ENCODE peak calls at places on chromosome 2, in seven cellular contexts. Q, I, W, O, L, X and V are unnamed samples.

GRCh38 chr2:199955007-199955338 is 318 bp downstream of the TYW5 start:
- DNase-seq in Q (no peak), I (no peak), W (no peak), O (no peak), L (peak), X (no peak), V (no peak)

GRCh38 chr2:168928113-168928823 is 27.2 kb downstream of the G6PC2 start:
- DNase-seq in Q (no peak), I (no peak), W (no peak), O (no peak), L (no peak), X (no peak), V (no peak)

GRCh38 chr2:233082222-233082933 is 22.2 kb downstream of the INPP5D start:
- DNase-seq in Q (no peak), I (peak), W (no peak), O (no peak), L (no peak), X (no peak), V (no peak)

GRCh38 chr2:240999873-241000541 is 1.6 kb downstream of the SNED1 start:
- DNase-seq in Q (no peak), I (no peak), W (peak), O (no peak), L (no peak), X (no peak), V (no peak)

GRCh38 chr2:71936076-71937030 is 211.3 kb downstream of the CYP26B1 start:
- DNase-seq in Q (no peak), I (no peak), W (no peak), O (no peak), L (no peak), X (no peak), V (no peak)

GRCh38 chr2:15159751-15160177 is 401.4 kb downstream of the NBAS start:
- DNase-seq in Q (no peak), I (peak), W (no peak), O (peak), L (peak), X (peak), V (peak)

GRCh38 chr2:237717366-237718276 is 81.0 kb upstream of the RBM44 start:
- DNase-seq in Q (no peak), I (no peak), W (no peak), O (no peak), L (no peak), X (no peak), V (no peak)

GRCh38 chr2:202122167-202122540 is 49.1 kb downstream of the KIAA2012 start:
- DNase-seq in Q (no peak), I (no peak), W (no peak), O (no peak), L (no peak), X (no peak), V (no peak)

GRCh38 chr2:241848761-241849615 is 9.7 kb downstream of the PDCD1 start:
- DNase-seq in Q (no peak), I (no peak), W (no peak), O (no peak), L (no peak), X (no peak), V (no peak)

GRCh38 chr2:241821460-241822263 is 12.7 kb downstream of the NEU4 start:
- DNase-seq in Q (no peak), I (no peak), W (no peak), O (no peak), L (no peak), X (no peak), V (no peak)

GRCh38 chr2:219010162-219010756 is 17.0 kb upstream of the CRYBA2 start:
- DNase-seq in Q (no peak), I (peak), W (no peak), O (no peak), L (peak), X (peak), V (no peak)

GRCh38 chr2:96185516-96185915 is 23.1 kb downstream of the STARD7 start:
- DNase-seq in Q (no peak), I (no peak), W (no peak), O (no peak), L (no peak), X (no peak), V (no peak)

GRCh38 chr2:132804045-132804444 is 134.0 kb upstream of the LYPD1 start:
- DNase-seq in Q (no peak), I (peak), W (no peak), O (peak), L (no peak), X (no peak), V (peak)

GRCh38 chr2:218807626-218808025 is 24.0 kb downstream of the PRKAG3 start:
- DNase-seq in Q (no peak), I (no peak), W (no peak), O (no peak), L (no peak), X (no peak), V (no peak)

GRCh38 chr2:216687646-216688045 is 7.7 kb downstream of the IGFBP5 start:
- DNase-seq in Q (no peak), I (no peak), W (no peak), O (no peak), L (peak), X (no peak), V (no peak)

GRCh38 chr2:213007290-213007838 is 144.0 kb downstream of the IKZF2 start:
- DNase-seq in Q (no peak), I (no peak), W (no peak), O (no peak), L (peak), X (no peak), V (no peak)

GRCh38 chr2:142961202-142961601 is 83.7 kb downstream of the KYNU start:
- DNase-seq in Q (no peak), I (no peak), W (no peak), O (no peak), L (no peak), X (no peak), V (no peak)

GRCh38 chr2:236008006-236008405 is 160.2 kb downstream of the GBX2 start:
- DNase-seq in Q (no peak), I (no peak), W (no peak), O (no peak), L (no peak), X (no peak), V (no peak)

GRCh38 chr2:44237221-44237620 is 38.1 kb upstream of the SLC3A1 start:
- DNase-seq in Q (no peak), I (peak), W (no peak), O (no peak), L (no peak), X (no peak), V (no peak)

GRCh38 chr2:39948016-39948719 is 169.1 kb upstream of the THUMPD2 start:
- DNase-seq in Q (no peak), I (no peak), W (no peak), O (no peak), L (no peak), X (no peak), V (no peak)

GRCh38 chr2:153834662-153835061 is 37.1 kb upstream of the GALNT13 start:
- DNase-seq in Q (no peak), I (no peak), W (no peak), O (no peak), L (no peak), X (no peak), V (no peak)

GRCh38 chr2:60867848-60868247 is 13.5 kb upstream of the REL start:
- DNase-seq in Q (no peak), I (no peak), W (no peak), O (no peak), L (no peak), X (no peak), V (peak)

GRCh38 chr2:43071629-43072550 is 154.5 kb downstream of the ZFP36L2 start:
- DNase-seq in Q (no peak), I (no peak), W (peak), O (no peak), L (no peak), X (no peak), V (no peak)

GRCh38 chr2:128602699-128603101 is 284.0 kb upstream of the HS6ST1 start:
- DNase-seq in Q (no peak), I (no peak), W (no peak), O (no peak), L (no peak), X (no peak), V (no peak)

GRCh38 chr2:25323042-25323514 is 18.6 kb downstream of the DNMT3A start:
- DNase-seq in Q (peak), I (no peak), W (peak), O (no peak), L (peak), X (no peak), V (no peak)

GRCh38 chr2:59824314-59824713 is 729.1 kb downstream of the BCL11A start:
- DNase-seq in Q (no peak), I (no peak), W (no peak), O (no peak), L (no peak), X (no peak), V (no peak)

GRCh38 chr2:8251291-8251690 is 430.6 kb upstream of the ID2 start:
- DNase-seq in Q (no peak), I (no peak), W (no peak), O (no peak), L (no peak), X (no peak), V (no peak)

GRCh38 chr2:236853558-236853957 is 232.1 kb upstream of the COPS8 start:
- DNase-seq in Q (no peak), I (no peak), W (no peak), O (no peak), L (peak), X (no peak), V (no peak)

GRCh38 chr2:35503311-35503710 is 852.3 kb upstream of the CRIM1 start:
- DNase-seq in Q (no peak), I (no peak), W (no peak), O (no peak), L (no peak), X (no peak), V (no peak)

GRCh38 chr2:148048475-148049221 is 27.8 kb downstream of the MBD5 start:
- DNase-seq in Q (no peak), I (peak), W (no peak), O (no peak), L (no peak), X (no peak), V (no peak)

GRCh38 chr2:55880416-55881143 is 43.0 kb downstream of the EFEMP1 start:
- DNase-seq in Q (no peak), I (no peak), W (no peak), O (no peak), L (no peak), X (no peak), V (no peak)

GRCh38 chr2:198597648-198598047 is 793.3 kb downstream of the PLCL1 start:
- DNase-seq in Q (no peak), I (no peak), W (no peak), O (no peak), L (no peak), X (no peak), V (no peak)

DNA sequence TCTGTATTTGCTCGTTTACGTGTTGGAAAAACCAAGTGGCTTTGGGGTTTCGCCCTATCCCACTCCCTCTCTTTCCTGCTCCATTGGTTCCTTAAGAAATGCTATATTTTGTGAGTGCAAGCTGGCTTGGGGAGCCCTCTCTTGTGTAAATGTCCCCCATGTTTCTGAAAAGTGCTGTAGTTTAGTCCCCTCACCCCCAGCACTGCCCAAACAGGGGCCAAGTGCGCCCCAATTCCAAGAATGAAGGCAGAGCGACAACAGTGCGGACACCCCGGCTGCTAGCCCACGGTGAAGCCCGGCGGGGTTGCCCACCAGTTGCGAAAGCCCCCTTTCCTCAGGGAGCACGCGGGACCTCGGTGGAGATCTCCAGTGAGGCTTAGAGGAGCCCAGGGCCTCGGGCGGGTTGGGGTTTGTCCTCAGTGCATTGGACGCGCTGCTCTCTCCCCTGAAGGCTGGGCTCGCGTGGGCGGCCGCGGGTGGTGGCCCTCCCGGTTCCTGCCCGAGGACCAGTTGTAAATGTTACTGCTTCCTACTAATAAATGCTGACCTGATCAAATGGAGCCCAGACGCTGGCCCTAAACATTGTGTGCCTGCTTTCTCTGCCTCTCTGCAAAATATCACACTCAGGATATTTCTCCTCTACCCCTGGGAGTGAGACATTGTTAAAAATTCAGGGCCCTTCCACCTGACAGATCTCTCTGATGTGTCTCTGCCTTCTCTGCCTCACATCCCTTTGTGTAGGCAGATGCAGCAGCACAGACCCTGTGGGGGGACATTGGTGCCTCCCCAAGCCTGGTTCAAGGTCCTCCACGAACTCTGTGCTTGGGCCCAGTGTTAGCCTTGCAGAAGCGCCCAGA is 2.1 kb downstream of the HOXD9 start:
- DNase-seq in Q (no peak), I (no peak), W (no peak), O (no peak), L (no peak), X (no peak), V (no peak)
- H3K4me3 ChIP-seq in Q (no peak), I (no peak), W (no peak), O (no peak), L (no peak), X (no peak), V (no peak)

DNA sequence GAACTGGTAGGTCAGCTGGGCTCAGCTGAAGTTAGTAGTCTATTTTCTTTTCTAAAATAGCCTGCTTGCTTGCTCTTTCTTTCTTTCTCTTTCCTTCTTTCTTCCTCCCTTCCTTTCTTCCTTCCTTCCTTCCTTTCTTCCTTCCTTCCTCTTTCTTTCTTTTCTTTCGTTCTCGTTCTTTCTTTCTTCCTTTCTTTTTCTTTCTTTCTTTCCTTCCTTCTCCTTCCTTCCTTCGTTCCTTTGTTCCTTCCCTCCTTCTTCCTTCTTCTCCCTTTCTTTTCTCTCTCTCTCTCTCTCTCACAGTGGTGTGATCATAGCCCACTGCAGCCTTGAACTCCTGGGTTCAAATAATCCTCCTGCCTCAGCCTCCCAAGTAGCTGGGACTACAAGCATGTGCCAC is 29.2 kb upstream of the KDM3A start:
- DNase-seq in Q (no peak), I (no peak), W (no peak), O (no peak), L (no peak), X (no peak), V (no peak)
- H3K27ac ChIP-seq in Q (no peak), I (no peak), W (no peak), O (no peak), L (no peak), X (no peak), V (no peak)

GRCh38 chr2:204051476-204051875 is 114.9 kb downstream of the ICOS start:
- DNase-seq in Q (no peak), I (no peak), W (no peak), O (no peak), L (peak), X (no peak), V (no peak)
- TF ChIP-seq CTCF in Q (peak), I (peak), W (no peak), O (no peak), L (peak), X (no peak), V (peak)

DNA sequence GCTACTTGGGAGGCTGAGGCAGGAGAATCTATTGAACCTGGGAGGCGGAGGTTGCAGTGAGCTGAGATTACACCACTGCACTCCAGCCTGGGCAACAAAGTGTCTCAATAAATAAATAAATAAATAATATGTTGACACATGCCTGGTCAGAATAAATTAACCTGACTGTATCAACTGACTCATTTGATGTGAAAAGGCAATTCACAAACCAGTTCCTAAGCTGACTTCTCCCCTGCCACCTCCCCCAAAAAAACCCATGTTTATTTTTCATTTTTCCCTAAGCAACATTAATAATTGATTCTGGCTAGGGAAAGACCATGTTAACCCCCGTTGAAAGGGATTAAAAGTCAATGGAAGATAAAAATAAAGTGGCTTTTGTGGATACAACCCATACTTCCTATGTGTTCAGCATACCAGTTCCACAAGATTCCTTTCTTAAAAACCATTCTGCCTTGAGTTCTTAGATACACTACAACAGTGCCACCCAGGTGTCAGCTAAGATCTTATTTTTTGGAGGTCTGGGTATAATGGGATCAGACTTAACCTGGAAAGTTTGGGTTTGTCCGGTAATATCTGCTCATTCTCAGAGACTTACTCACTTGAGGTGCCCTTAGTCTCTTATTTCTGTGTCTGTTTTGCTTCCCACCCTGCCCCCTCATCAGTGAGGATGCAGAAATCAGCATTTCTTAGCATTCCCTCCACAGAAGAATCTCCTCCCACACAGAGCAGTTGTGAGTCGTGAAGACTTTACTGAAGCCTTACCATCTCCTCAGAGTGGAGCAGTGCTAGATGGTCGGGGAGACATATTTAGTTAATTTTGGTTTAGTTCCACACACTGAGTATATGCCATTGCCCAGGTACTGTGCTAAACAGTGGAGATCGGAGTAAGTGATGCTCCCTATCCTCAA is 10.1 kb upstream of the MCFD2 start:
- DNase-seq in Q (no peak), I (no peak), W (no peak), O (no peak), L (no peak), X (no peak), V (no peak)
- H3K4me3 ChIP-seq in Q (no peak), I (no peak), W (no peak), O (no peak), L (no peak), X (no peak), V (no peak)

DNA sequence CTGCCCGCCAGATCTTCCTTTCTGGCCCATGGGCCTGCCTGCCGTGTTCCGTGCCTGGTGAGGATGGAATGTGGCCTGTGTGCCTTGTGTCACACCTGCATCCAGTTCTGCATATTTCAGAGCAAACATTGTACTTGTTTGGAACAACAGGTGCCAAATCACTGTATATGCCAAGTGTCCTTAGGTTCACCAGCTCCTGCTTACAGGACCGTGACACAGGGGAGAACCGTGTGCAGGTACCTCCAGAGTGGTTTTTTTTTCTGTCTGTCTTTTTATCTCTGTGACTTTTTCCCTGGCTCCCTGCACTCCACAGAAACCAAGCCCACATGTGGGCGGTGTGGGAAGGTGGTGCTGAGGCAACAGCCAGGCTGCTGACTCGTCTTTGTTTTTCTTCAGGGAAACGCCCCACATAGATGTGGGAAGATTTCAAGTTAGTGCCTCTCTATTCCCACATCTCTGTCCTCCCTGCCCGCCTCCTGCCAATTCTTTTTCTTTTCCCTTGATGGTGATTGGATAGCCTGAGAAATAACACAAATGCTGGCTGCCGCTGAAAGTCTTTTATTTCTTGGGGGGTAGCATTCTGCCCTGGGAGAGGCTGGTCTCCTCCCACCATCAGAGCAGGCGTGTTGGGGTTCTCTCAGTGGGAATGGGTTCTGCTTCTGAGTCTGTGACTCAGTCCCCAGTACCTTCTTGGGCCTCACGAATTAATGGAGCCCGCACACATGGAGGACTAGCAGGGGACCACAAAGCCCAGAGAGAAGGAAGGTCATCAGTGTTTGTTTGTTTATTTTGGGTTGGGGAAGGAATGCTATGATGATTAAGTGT is 21.3 kb downstream of the GRHL1 start:
- DNase-seq in Q (no peak), I (no peak), W (no peak), O (no peak), L (no peak), X (no peak), V (no peak)
- H3K27ac ChIP-seq in Q (no peak), I (no peak), W (no peak), O (no peak), L (no peak), X (no peak), V (no peak)

DNA sequence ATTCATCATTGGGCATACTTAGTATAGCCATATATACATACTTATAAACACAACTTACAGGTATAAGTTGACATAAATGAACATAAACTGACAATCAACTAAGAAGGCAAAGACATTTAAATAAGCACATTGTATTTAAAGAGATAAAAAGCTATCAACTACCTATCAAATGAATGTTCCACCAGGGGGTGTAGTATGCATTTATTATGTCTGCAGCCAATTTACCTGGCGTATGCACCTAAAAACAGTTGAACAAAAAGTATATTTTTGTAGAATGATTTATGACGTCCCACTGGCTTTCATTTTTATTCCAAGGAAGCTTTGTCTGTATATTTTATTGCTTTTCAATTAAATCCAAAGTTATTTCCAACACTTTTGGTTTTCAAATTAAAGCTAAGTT is 323.5 kb downstream of the AFF3 start:
- DNase-seq in Q (no peak), I (peak), W (no peak), O (no peak), L (no peak), X (no peak), V (no peak)
- TF ChIP-seq CTCF in Q (no peak), I (peak), W (peak), O (peak), L (peak), X (peak), V (no peak)